ENCODE peak calls at places on chromosome 12, in six cellular contexts. E is CD4-positive, alpha-beta T cell; B is Panc1; T is lower leg skin; U is pancreas; V is fibroblast of mammary gland. X is an unnamed sample.

GRCh38 chr12:46198913-46199312 is 69.9 kb downstream of the SLC38A1 start:
- DNase-seq in V (no peak), E (no peak), T (no peak), B (no peak), U (no peak), X (no peak)

GRCh38 chr12:110266980-110267620 is 13.9 kb upstream of the ATP2A2 start:
- DNase-seq in V (peak), U (no peak), B (no peak), E (no peak), T (no peak), X (no peak)

GRCh38 chr12:90499793-90500192 is 455.2 kb downstream of the CCER1 start:
- DNase-seq in E (no peak), U (no peak), V (no peak), B (no peak), T (no peak), X (no peak)

GRCh38 chr12:71780207-71780822 is 25.7 kb downstream of the RAB21 start:
- DNase-seq in T (no peak), B (no peak), U (no peak), E (peak), V (peak), X (no peak)

GRCh38 chr12:113145720-113146551 is 3.6 kb upstream of the CFAP73 start:
- DNase-seq in V (peak), E (no peak), T (no peak), B (no peak), U (peak), X (no peak)

GRCh38 chr12:58395470-58395869 is 454.1 kb downstream of the ATP23 start:
- DNase-seq in B (no peak), E (no peak), U (no peak), V (peak), T (no peak), X (no peak)

GRCh38 chr12:27762757-27763156 is 17.3 kb upstream of the KLHL42 start:
- DNase-seq in T (no peak), B (no peak), U (no peak), V (no peak), E (no peak), X (no peak)

GRCh38 chr12:76470028-76470939 is 89.3 kb downstream of the OSBPL8 start:
- DNase-seq in T (no peak), B (no peak), U (no peak), V (peak), E (no peak), X (no peak)

GRCh38 chr12:86212970-86213369 is 43.2 kb downstream of the MGAT4C start:
- DNase-seq in E (no peak), B (no peak), U (no peak), V (no peak), T (no peak), X (no peak)

GRCh38 chr12:16095531-16096110 is 181.9 kb downstream of the SLC15A5 start:
- DNase-seq in E (no peak), U (no peak), V (no peak), B (no peak), T (no peak), X (no peak)

GRCh38 chr12:50507930-50508329 is 3.1 kb downstream of the DIP2B start:
- DNase-seq in T (peak), U (no peak), E (no peak), B (no peak), V (no peak), X (no peak)

GRCh38 chr12:90090929-90091651 is 382.5 kb upstream of the ATP2B1 start:
- DNase-seq in T (peak), B (peak), U (no peak), E (no peak), V (peak), X (peak)

GRCh38 chr12:112752298-112752697 is 39.2 kb upstream of the RPH3A start:
- DNase-seq in U (no peak), V (no peak), B (no peak), E (no peak), T (no peak), X (no peak)

GRCh38 chr12:50220357-50221061 is 53.3 kb upstream of the CERS5 start:
- DNase-seq in T (no peak), U (no peak), B (no peak), V (peak), E (no peak), X (no peak)

GRCh38 chr12:97075583-97076268 is 168.7 kb downstream of the NEDD1 start:
- DNase-seq in T (no peak), B (no peak), E (no peak), V (no peak), U (no peak), X (no peak)

GRCh38 chr12:122045262-122045661 is 23.6 kb downstream of the BCL7A start:
- DNase-seq in E (no peak), V (no peak), B (no peak), T (no peak), U (no peak), X (no peak)

GRCh38 chr12:47385587-47385986 is 305.8 kb upstream of the AMIGO2 start:
- DNase-seq in E (no peak), B (no peak), U (no peak), T (no peak), V (no peak), X (no peak)

GRCh38 chr12:27624586-27624985 is 71.7 kb upstream of the REP15 start:
- DNase-seq in T (no peak), E (no peak), U (no peak), B (no peak), V (no peak), X (no peak)

GRCh38 chr12:50637870-50638481 is 125.9 kb upstream of the ATF1 start:
- DNase-seq in T (no peak), V (peak), U (no peak), B (no peak), E (no peak), X (no peak)

GRCh38 chr12:92506460-92506859 is 196.3 kb upstream of the PLEKHG7 start:
- DNase-seq in V (peak), E (no peak), B (no peak), T (no peak), U (no peak), X (no peak)

GRCh38 chr12:112848972-112849371 is 57.4 kb downstream of the RPH3A start:
- DNase-seq in U (no peak), B (no peak), E (no peak), V (no peak), T (no peak), X (no peak)

GRCh38 chr12:25840678-25841077 is 117.8 kb upstream of the RASSF8 start:
- DNase-seq in T (no peak), E (no peak), U (no peak), V (peak), B (no peak), X (no peak)

GRCh38 chr12:115712676-115713075 is 564.8 kb downstream of the MED13L start:
- DNase-seq in B (no peak), T (no peak), U (no peak), V (no peak), E (no peak), X (no peak)

GRCh38 chr12:38102197-38102596 is 214.4 kb upstream of the ALG10B start:
- DNase-seq in V (no peak), T (no peak), E (no peak), U (no peak), B (peak), X (no peak)

GRCh38 chr12:75738486-75738885 is 227.1 kb upstream of the KRR1 start:
- DNase-seq in V (peak), U (no peak), T (no peak), E (no peak), B (no peak), X (no peak)

GRCh38 chr12:18747960-18748359 is 10.0 kb downstream of the CAPZA3 start:
- DNase-seq in B (no peak), U (no peak), V (peak), T (no peak), E (no peak), X (no peak)

GRCh38 chr12:109763201-109763841 is 49.7 kb downstream of the FAM222A start:
- DNase-seq in U (no peak), E (no peak), T (no peak), B (no peak), V (peak), X (peak)

GRCh38 chr12:127944211-127944899 is 322.6 kb upstream of the TMEM132C start:
- DNase-seq in B (no peak), T (no peak), U (no peak), E (no peak), V (no peak), X (no peak)

GRCh38 chr12:39359644-39360043 is 83.3 kb downstream of the KIF21A start:
- DNase-seq in V (no peak), T (no peak), E (no peak), B (no peak), U (no peak), X (no peak)

GRCh38 chr12:45290218-45290609 is 74.3 kb downstream of the ANO6 start:
- DNase-seq in E (no peak), U (no peak), V (peak), T (no peak), B (no peak), X (no peak)

GRCh38 chr12:111298583-111299436 is 70.1 kb downstream of the PHETA1 start:
- DNase-seq in B (no peak), T (no peak), E (peak), U (peak), V (peak), X (peak)

GRCh38 chr12:57237952-57238853 is 8.7 kb downstream of the SHMT2 start:
- DNase-seq in T (no peak), V (no peak), B (no peak), E (no peak), U (peak), X (no peak)

GRCh38 chr12:79826267-79827128 is 108.4 kb downstream of the PPP1R12A start:
- DNase-seq in V (no peak), B (no peak), U (no peak), E (no peak), T (no peak), X (no peak)

GRCh38 chr12:19779393-19780056 is 340.2 kb downstream of the AEBP2 start:
- DNase-seq in U (peak), T (no peak), B (no peak), V (no peak), E (no peak), X (no peak)

GRCh38 chr12:51951843-51952722 is 584 bp downstream of the ACVR1B start:
- DNase-seq in B (no peak), T (peak), U (peak), V (no peak), E (no peak), X (no peak)

GRCh38 chr12:8742501-8742900 is 44.7 kb downstream of the RIMKLB start:
- DNase-seq in T (no peak), V (peak), E (no peak), U (no peak), B (no peak), X (no peak)

GRCh38 chr12:94609917-94610443 is 40.4 kb downstream of the TMCC3 start:
- DNase-seq in E (no peak), U (no peak), V (no peak), T (no peak), B (no peak), X (no peak)

GRCh38 chr12:92030618-92031017 is 115.0 kb downstream of the BTG1 start:
- DNase-seq in U (no peak), B (no peak), T (peak), E (peak), V (peak), X (peak)

GRCh38 chr12:105983622-105984325 is 155.0 kb downstream of the NUAK1 start:
- DNase-seq in E (no peak), U (no peak), B (no peak), V (peak), T (no peak), X (no peak)

DNA sequence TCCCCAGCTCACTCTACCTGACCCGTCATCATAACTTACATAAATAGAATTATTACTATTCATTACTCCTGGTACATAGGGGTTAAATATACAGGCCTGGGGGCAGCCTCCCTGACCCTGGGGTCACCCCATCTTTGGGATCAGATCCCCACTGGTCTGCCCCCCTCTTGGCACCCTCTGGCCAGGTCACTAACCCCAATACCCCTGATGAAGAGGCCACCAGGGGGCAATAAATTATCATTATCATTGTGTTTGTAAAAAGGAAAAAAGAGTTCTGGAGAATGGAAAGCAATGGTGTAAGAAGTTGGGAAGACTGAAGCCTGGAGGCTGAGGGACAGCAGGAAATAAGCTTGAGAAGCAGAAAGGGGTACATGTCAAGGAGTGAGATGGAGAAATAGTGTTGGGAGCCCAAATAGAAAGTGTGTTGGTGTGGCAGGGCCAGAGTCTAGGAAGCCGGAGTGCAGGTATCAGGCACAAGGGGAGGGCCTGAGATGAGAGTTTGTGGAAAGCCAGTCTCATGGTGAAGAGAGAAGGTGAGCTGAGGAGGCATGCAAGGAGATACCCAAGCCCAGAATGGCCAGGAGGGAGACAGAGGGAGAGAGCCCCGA is 6.1 kb upstream of the AAAS start:
- DNase-seq in V (peak), U (no peak), T (no peak), E (no peak), B (no peak), X (no peak)
- TF ChIP-seq CTCF in V (peak), U (no peak), T (no peak), E (peak), B (no peak), X (peak)

GRCh38 chr12:59808317-59808910 is 212.6 kb downstream of the SLC16A7 start:
- DNase-seq in B (peak), U (no peak), V (peak), E (no peak), T (no peak), X (no peak)

GRCh38 chr12:59812716-59813115 is 216.9 kb downstream of the SLC16A7 start:
- DNase-seq in E (no peak), V (no peak), U (no peak), T (no peak), B (no peak), X (no peak)

DNA sequence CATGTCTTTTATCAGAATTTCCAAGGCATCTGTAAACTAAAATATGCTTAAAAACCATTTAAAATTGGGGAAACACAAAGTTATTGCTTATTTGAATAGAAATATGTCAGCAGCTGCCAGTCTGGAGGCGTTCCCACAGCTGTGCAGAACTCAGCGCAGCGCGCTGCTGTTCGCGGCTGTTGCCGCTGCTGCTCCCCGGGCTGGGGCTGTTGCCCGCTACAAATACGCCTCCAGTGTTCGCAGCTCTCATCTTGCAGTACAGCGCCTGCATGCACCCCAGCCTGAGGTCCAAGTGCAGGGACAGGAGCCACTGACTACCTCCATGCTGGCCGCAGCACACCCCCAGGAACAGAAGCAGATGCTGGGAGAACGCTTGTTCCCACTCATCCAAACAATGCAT is 216.2 kb downstream of the SLC16A7 start:
- DNase-seq in B (no peak), T (no peak), U (no peak), V (no peak), E (no peak), X (no peak)
- TF ChIP-seq CTCF in B (no peak), T (no peak), U (no peak), V (no peak), E (no peak), X (no peak)

DNA sequence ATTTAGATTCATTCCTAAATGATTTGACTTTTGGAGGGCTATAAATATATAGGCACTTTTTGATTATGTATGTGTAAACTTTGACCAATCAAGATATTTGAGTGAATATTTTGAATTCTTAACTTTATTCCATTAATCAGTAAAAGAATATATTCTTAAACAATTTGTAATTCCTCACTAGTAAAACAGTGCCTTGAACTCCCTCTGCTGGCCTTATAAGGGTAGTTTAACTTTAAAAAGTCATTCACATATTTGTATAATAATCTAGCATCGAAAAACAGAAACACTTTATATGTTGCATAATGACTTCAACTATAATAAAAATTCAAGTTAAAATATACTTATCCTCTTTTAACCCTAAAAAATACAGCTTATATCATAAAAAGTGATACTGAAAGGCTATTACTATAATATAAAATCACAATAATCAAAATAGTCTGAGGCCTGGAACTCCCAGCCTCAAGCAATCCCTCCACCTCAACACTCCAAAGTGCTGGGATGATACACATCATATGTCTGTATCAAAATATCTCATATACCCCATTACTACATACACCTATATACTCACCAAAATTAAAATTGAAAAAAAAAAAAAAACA is 31.2 kb downstream of the CCDC59 start:
- DNase-seq in B (no peak), V (peak), U (no peak), T (no peak), E (no peak), X (no peak)
- TF ChIP-seq CTCF in B (peak), V (peak), U (no peak), T (no peak), E (peak), X (peak)

GRCh38 chr12:44002607-44003006 is 166.7 kb downstream of the TMEM117 start:
- DNase-seq in T (no peak), B (no peak), V (no peak), U (no peak), E (no peak), X (no peak)

GRCh38 chr12:44003721-44004120 is 167.8 kb downstream of the TMEM117 start:
- DNase-seq in T (no peak), U (no peak), E (no peak), V (no peak), B (no peak), X (no peak)

DNA sequence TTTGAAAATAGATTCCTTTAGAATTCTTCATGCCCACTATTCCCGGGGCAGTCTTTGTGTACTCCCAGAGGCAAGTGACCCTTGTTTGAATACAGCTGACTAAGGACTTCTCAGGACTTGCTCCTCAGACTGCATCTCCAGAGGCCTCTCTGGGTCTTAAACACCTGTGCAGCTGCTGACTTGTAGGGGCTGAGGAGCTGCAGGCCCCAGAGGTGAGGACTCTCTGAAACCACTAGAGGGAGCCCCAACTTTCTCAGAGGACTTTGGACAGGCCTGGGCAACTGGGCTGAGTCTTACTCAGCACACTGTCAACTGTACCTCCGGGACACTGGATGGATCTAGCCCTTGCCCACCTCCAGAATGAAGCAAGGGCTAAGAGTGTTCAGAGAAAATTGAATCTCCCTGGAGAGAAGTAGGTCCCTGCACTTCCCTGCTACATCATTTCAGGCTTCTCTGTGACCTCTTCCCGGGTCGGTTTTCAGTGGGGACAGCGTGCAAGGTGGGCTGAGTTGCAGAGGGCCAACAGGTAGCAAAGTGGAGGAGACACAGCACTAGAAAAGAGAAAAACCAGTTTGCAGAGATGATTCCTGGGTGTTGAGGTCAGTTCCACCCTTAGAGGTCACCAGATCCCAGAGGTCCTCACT is 164.6 kb downstream of the TMEM117 start:
- DNase-seq in B (no peak), E (no peak), U (no peak), T (no peak), V (peak), X (no peak)
- TF ChIP-seq CTCF in B (peak), E (peak), U (peak), T (no peak), V (peak), X (peak)

DNA sequence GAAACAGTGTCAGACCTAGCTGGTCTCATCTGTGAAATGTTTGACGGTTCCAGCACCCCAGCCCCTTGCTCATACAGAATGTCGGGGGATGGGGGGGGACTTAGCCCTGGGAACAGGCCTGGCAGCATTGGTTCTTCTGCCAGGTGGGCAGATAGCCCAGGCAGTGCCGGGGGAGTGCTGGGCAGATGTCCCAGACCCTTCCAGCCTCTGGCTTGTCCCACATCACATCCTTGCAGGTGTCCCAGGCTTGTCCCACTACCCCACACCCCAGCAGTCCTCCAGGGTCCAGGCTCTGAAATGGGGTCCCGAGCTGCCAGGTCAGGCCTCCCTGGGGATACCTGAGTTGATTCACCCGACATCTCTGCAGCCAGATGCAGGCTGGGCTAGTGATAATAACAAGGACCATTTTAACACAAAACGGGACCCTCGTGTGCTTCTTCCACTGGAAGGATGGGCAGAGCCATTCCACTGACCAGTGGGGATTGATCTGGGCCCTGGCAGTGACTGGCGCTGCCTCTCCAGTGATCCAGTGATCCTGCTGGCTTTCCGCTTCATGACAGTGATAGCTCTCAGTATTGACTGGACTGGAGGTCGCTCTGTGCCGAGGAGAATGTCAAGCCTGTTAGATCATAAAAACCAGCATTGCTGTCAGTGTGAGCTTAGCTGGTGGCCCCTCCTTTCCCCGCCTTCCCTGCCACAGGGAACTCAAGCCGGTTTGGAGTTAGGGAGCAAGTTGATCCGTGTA is 180.5 kb downstream of the AACS start:
- DNase-seq in U (no peak), E (no peak), V (no peak), T (no peak), B (no peak), X (no peak)
- TF ChIP-seq CTCF in U (no peak), E (no peak), V (no peak), T (no peak), B (no peak), X (no peak)

GRCh38 chr12:99746538-99746937 is 99.0 kb downstream of the GARIN6 start:
- DNase-seq in E (no peak), B (no peak), T (no peak), U (no peak), V (no peak), X (no peak)
- TF ChIP-seq CTCF in E (no peak), B (peak), T (no peak), U (no peak), V (no peak), X (no peak)